ENCODE peak calls at places on chromosomes 12 and 14, in ten cellular contexts. O is ACHN, K is NCI-H2081 treated with DMSO at 0.1 percent for 48 hours, L is posterior vena cava, B is AG10803, T is AG08395, W is NCI-H460, R is fibroblast of the conjunctiva, V is pons, A is GM23248. N is an unnamed sample.

GRCh38 chr12:82867782-82868505 is 181.2 kb downstream of the TMTC2 start:
- DNase-seq in K (no peak), R (no peak), B (no peak), V (no peak), A (no peak), O (no peak), T (no peak), L (no peak), W (no peak), N (no peak)

GRCh38 chr12:113073586-113073985 is 17.1 kb downstream of the DTX1 start:
- DNase-seq in L (no peak), A (no peak), K (no peak), W (no peak), R (no peak), O (no peak), V (no peak), B (no peak), T (no peak), N (no peak)

GRCh38 chr12:7512528-7512927 is 9.0 kb upstream of the CD163 start:
- DNase-seq in O (peak; percentile 70), L (peak; percentile 79), R (peak; percentile 85), W (peak; percentile 11), K (no peak), A (peak; percentile 99), B (peak; percentile 97), V (no peak), T (peak; percentile 88), N (no peak)

GRCh38 chr14:86013663-86014062 is 483.7 kb downstream of the FLRT2 start:
- DNase-seq in K (no peak), W (peak; percentile 80), B (no peak), V (no peak), T (no peak), O (no peak), L (no peak), A (no peak), R (no peak), N (no peak)

GRCh38 chr12:103677341-103677740 is 90.3 kb downstream of the STAB2 start:
- DNase-seq in T (no peak), K (no peak), V (no peak), O (no peak), R (no peak), B (no peak), W (no peak), L (no peak), A (no peak), N (no peak)

GRCh38 chr14:23450376-23450775 is 14.9 kb upstream of the MYH7 start:
- DNase-seq in K (no peak), O (no peak), R (no peak), W (no peak), V (no peak), A (no peak), B (no peak), T (no peak), L (no peak), N (no peak)

GRCh38 chr12:34605510-34605887 is 583.2 kb downstream of the ALG10 start:
- DNase-seq in W (no peak), R (no peak), V (no peak), T (no peak), A (no peak), L (no peak), K (no peak), O (no peak), B (no peak), N (no peak)

GRCh38 chr12:113697646-113698504 is 226.2 kb upstream of the LHX5 start:
- DNase-seq in L (no peak), B (no peak), O (no peak), W (no peak), V (no peak), K (no peak), R (no peak), T (no peak), A (no peak), N (no peak)

GRCh38 chr12:103966736-103967135 is 1.1 kb downstream of the TDG start:
- DNase-seq in B (peak; percentile 38), V (no peak), A (peak; percentile 35), W (no peak), O (peak; percentile 27), L (no peak), T (no peak), R (no peak), K (no peak), N (no peak)

GRCh38 chr14:23578560-23579310 is at the start of gene JPH4:
- DNase-seq in A (no peak), B (no peak), W (no peak), L (peak; percentile 69), K (no peak), V (no peak), T (no peak), O (no peak), R (no peak), N (no peak)

GRCh38 chr12:120761581-120761980 is 36.0 kb downstream of the ACADS start:
- DNase-seq in W (no peak), B (peak; percentile 74), A (no peak), R (peak; percentile 70), T (no peak), V (no peak), O (no peak), K (no peak), L (no peak), N (no peak)

GRCh38 chr12:15794196-15794595 is 5.0 kb upstream of the EPS8 start:
- DNase-seq in B (no peak), V (no peak), K (no peak), T (no peak), O (no peak), W (no peak), R (no peak), A (no peak), L (no peak), N (no peak)

GRCh38 chr12:55847033-55847432 is 4.3 kb upstream of the MMP19 start:
- DNase-seq in B (peak; percentile 81), K (no peak), W (no peak), V (no peak), L (peak; percentile 87), O (no peak), T (peak; percentile 67), R (peak; percentile 71), A (peak; percentile 91), N (no peak)

GRCh38 chr14:74048291-74048690 is 29.1 kb downstream of the BBOF1 start:
- DNase-seq in B (no peak), T (no peak), R (no peak), K (no peak), V (no peak), A (peak; percentile 23), L (no peak), O (peak; percentile 75), W (no peak), N (no peak)

GRCh38 chr12:48961801-48962200 is 4.5 kb upstream of the ARF3 start:
- DNase-seq in O (no peak), K (no peak), W (no peak), T (no peak), B (no peak), V (no peak), A (peak; percentile 48), L (no peak), R (no peak), N (no peak)

GRCh38 chr12:72836184-72836583 is 564.0 kb downstream of the TRHDE start:
- DNase-seq in W (no peak), B (no peak), V (no peak), R (no peak), K (no peak), T (no peak), O (no peak), A (no peak), L (no peak), N (no peak)

GRCh38 chr12:19031032-19031431 is 98.5 kb upstream of the PLEKHA5 start:
- DNase-seq in T (peak; percentile 94), K (no peak), O (peak; percentile 77), L (no peak), B (peak; percentile 92), A (peak; percentile 96), V (no peak), W (peak; percentile 33), R (peak; percentile 65), N (peak; percentile 4)

GRCh38 chr12:58067610-58068387 is 126.4 kb downstream of the ATP23 start:
- DNase-seq in W (no peak), A (peak; percentile 91), V (no peak), L (no peak), T (peak; percentile 28), O (no peak), K (no peak), R (peak; percentile 50), B (peak; percentile 62), N (no peak)

GRCh38 chr14:74984241-74985027 is 18.3 kb upstream of the EIF2B2 start:
- DNase-seq in B (no peak), L (no peak), V (no peak), A (no peak), R (no peak), O (no peak), K (no peak), W (no peak), T (no peak), N (no peak)

GRCh38 chr12:98955284-98955683 is 310.2 kb downstream of the APAF1 start:
- DNase-seq in T (no peak), B (peak; percentile 1), O (peak; percentile 61), V (no peak), R (no peak), W (peak; percentile 18), L (no peak), A (peak; percentile 25), K (no peak), N (no peak)

GRCh38 chr14:75282166-75282547 is 3.5 kb downstream of the FOS start:
- DNase-seq in V (peak; percentile 65), L (no peak), O (peak; percentile 18), R (no peak), K (no peak), W (no peak), T (no peak), A (peak; percentile 48), B (peak; percentile 64), N (no peak)

GRCh38 chr12:99257672-99258071 is 389.9 kb upstream of the GARIN6 start:
- DNase-seq in R (no peak), O (no peak), B (no peak), L (no peak), K (no peak), W (no peak), A (no peak), T (no peak), V (peak; percentile 53), N (no peak)

GRCh38 chr12:19130224-19131019 is 889 bp downstream of the PLEKHA5 start:
- DNase-seq in W (no peak), O (peak; percentile 51), A (peak; percentile 66), B (peak; percentile 22), R (no peak), L (peak; percentile 80), K (no peak), T (peak; percentile 40), V (peak; percentile 15), N (no peak)

GRCh38 chr12:49708851-49709250 is 1.6 kb upstream of the FMNL3 start:
- DNase-seq in O (no peak), R (no peak), A (no peak), B (no peak), T (no peak), V (no peak), W (no peak), L (no peak), K (no peak), N (no peak)

GRCh38 chr14:70780396-70781075 is 28.8 kb downstream of the MAP3K9 start:
- DNase-seq in A (no peak), W (no peak), K (no peak), O (no peak), T (no peak), B (no peak), V (peak; percentile 63), L (no peak), R (no peak), N (no peak)

GRCh38 chr12:52228366-52228765 is 4.7 kb upstream of the KRT7 start:
- DNase-seq in R (no peak), O (no peak), B (no peak), A (no peak), K (no peak), V (no peak), W (no peak), T (no peak), L (no peak), N (no peak)

GRCh38 chr12:1069846-1070245 is 78.8 kb downstream of the ERC1 start:
- DNase-seq in V (no peak), W (no peak), A (no peak), L (no peak), K (no peak), B (no peak), O (no peak), R (no peak), T (no peak), N (no peak)

GRCh38 chr14:100165825-100166520 is 6.5 kb upstream of the DEGS2 start:
- DNase-seq in R (no peak), W (no peak), L (no peak), O (no peak), B (no peak), K (no peak), A (no peak), T (no peak), V (no peak), N (no peak)

N was measured in Panc1.